ENCODE peak calls at places on chromosomes 6 and 20, in ten cellular contexts. One of them, this sample, is unnamed.

GRCh38 chr20:62368629-62369507 is 1.8 kb upstream of the LAMA5 start:
- DNase-seq in HT1080: peak
- DNase-seq in HCEC 1CT: peak
- DNase-seq in SW 1271: no peak
- DNase-seq in Ammon's horn: no peak
- DNase-seq in AG04450: no peak
- DNase-seq in NCI-H460: no peak
- DNase-seq in choroid plexus epithelial cell: no peak
- DNase-seq in stimulated activated CD4-positive, alpha-beta T cell treated with anti-CD3 and anti-CD28 coated beads, Interleukin-15, amount 100 ng/mL, for 1 hour: no peak
- DNase-seq in cerebellar cortex: peak
- DNase-seq in this sample: peak

GRCh38 chr6:125537090-125537489 is 212.3 kb upstream of the HEY2 start:
- DNase-seq in HT1080: no peak
- DNase-seq in HCEC 1CT: no peak
- DNase-seq in SW 1271: no peak
- DNase-seq in Ammon's horn: no peak
- DNase-seq in AG04450: no peak
- DNase-seq in NCI-H460: no peak
- DNase-seq in choroid plexus epithelial cell: no peak
- DNase-seq in stimulated activated CD4-positive, alpha-beta T cell treated with anti-CD3 and anti-CD28 coated beads, Interleukin-15, amount 100 ng/mL, for 1 hour: no peak
- DNase-seq in cerebellar cortex: no peak
- DNase-seq in this sample: no peak

GRCh38 chr20:17615645-17616479 is 46.0 kb downstream of the DSTN start:
- DNase-seq in HT1080: no peak
- DNase-seq in HCEC 1CT: no peak
- DNase-seq in SW 1271: no peak
- DNase-seq in Ammon's horn: no peak
- DNase-seq in AG04450: no peak
- DNase-seq in NCI-H460: no peak
- DNase-seq in choroid plexus epithelial cell: no peak
- DNase-seq in stimulated activated CD4-positive, alpha-beta T cell treated with anti-CD3 and anti-CD28 coated beads, Interleukin-15, amount 100 ng/mL, for 1 hour: no peak
- DNase-seq in cerebellar cortex: no peak
- DNase-seq in this sample: no peak

GRCh38 chr6:37311666-37312473 is 41.9 kb upstream of the RNF8 start:
- DNase-seq in HT1080: peak
- DNase-seq in HCEC 1CT: peak
- DNase-seq in SW 1271: no peak
- DNase-seq in Ammon's horn: peak
- DNase-seq in AG04450: no peak
- DNase-seq in NCI-H460: no peak
- DNase-seq in choroid plexus epithelial cell: peak
- DNase-seq in stimulated activated CD4-positive, alpha-beta T cell treated with anti-CD3 and anti-CD28 coated beads, Interleukin-15, amount 100 ng/mL, for 1 hour: no peak
- DNase-seq in cerebellar cortex: no peak
- DNase-seq in this sample: no peak

GRCh38 chr6:142521791-142522190 is 220.0 kb downstream of the ADGRG6 start:
- DNase-seq in HT1080: no peak
- DNase-seq in HCEC 1CT: no peak
- DNase-seq in SW 1271: no peak
- DNase-seq in Ammon's horn: no peak
- DNase-seq in AG04450: no peak
- DNase-seq in NCI-H460: no peak
- DNase-seq in choroid plexus epithelial cell: no peak
- DNase-seq in stimulated activated CD4-positive, alpha-beta T cell treated with anti-CD3 and anti-CD28 coated beads, Interleukin-15, amount 100 ng/mL, for 1 hour: no peak
- DNase-seq in cerebellar cortex: no peak
- DNase-seq in this sample: no peak

GRCh38 chr20:51402201-51402600 is 140.3 kb downstream of the NFATC2 start:
- DNase-seq in HT1080: no peak
- DNase-seq in HCEC 1CT: no peak
- DNase-seq in SW 1271: no peak
- DNase-seq in Ammon's horn: peak
- DNase-seq in AG04450: peak
- DNase-seq in NCI-H460: no peak
- DNase-seq in choroid plexus epithelial cell: peak
- DNase-seq in stimulated activated CD4-positive, alpha-beta T cell treated with anti-CD3 and anti-CD28 coated beads, Interleukin-15, amount 100 ng/mL, for 1 hour: peak
- DNase-seq in cerebellar cortex: no peak
- DNase-seq in this sample: no peak

GRCh38 chr6:51007237-51007636 is 188.6 kb downstream of the TFAP2B start:
- DNase-seq in HT1080: no peak
- DNase-seq in HCEC 1CT: no peak
- DNase-seq in SW 1271: no peak
- DNase-seq in Ammon's horn: no peak
- DNase-seq in AG04450: no peak
- DNase-seq in NCI-H460: no peak
- DNase-seq in choroid plexus epithelial cell: no peak
- DNase-seq in stimulated activated CD4-positive, alpha-beta T cell treated with anti-CD3 and anti-CD28 coated beads, Interleukin-15, amount 100 ng/mL, for 1 hour: no peak
- DNase-seq in cerebellar cortex: no peak
- DNase-seq in this sample: no peak

GRCh38 chr6:44453146-44453545 is 65.6 kb downstream of the CDC5L start:
- DNase-seq in HT1080: peak
- DNase-seq in HCEC 1CT: no peak
- DNase-seq in SW 1271: no peak
- DNase-seq in Ammon's horn: no peak
- DNase-seq in AG04450: no peak
- DNase-seq in NCI-H460: no peak
- DNase-seq in choroid plexus epithelial cell: no peak
- DNase-seq in stimulated activated CD4-positive, alpha-beta T cell treated with anti-CD3 and anti-CD28 coated beads, Interleukin-15, amount 100 ng/mL, for 1 hour: no peak
- DNase-seq in cerebellar cortex: no peak
- DNase-seq in this sample: no peak

GRCh38 chr6:44193307-44193910 is 23.3 kb upstream of the MYMX start:
- DNase-seq in HT1080: no peak
- DNase-seq in HCEC 1CT: no peak
- DNase-seq in SW 1271: no peak
- DNase-seq in Ammon's horn: no peak
- DNase-seq in AG04450: no peak
- DNase-seq in NCI-H460: no peak
- DNase-seq in choroid plexus epithelial cell: no peak
- DNase-seq in stimulated activated CD4-positive, alpha-beta T cell treated with anti-CD3 and anti-CD28 coated beads, Interleukin-15, amount 100 ng/mL, for 1 hour: no peak
- DNase-seq in cerebellar cortex: no peak
- DNase-seq in this sample: no peak

GRCh38 chr20:23583526-23583925 is 15.2 kb upstream of the CST9L start:
- DNase-seq in HT1080: peak
- DNase-seq in HCEC 1CT: no peak
- DNase-seq in SW 1271: peak
- DNase-seq in Ammon's horn: no peak
- DNase-seq in AG04450: no peak
- DNase-seq in NCI-H460: no peak
- DNase-seq in choroid plexus epithelial cell: no peak
- DNase-seq in stimulated activated CD4-positive, alpha-beta T cell treated with anti-CD3 and anti-CD28 coated beads, Interleukin-15, amount 100 ng/mL, for 1 hour: no peak
- DNase-seq in cerebellar cortex: no peak
- DNase-seq in this sample: no peak

GRCh38 chr6:32255212-32256153 is 31.6 kb upstream of the NOTCH4 start:
- DNase-seq in HT1080: peak
- DNase-seq in HCEC 1CT: peak
- DNase-seq in SW 1271: peak
- DNase-seq in Ammon's horn: peak
- DNase-seq in AG04450: peak
- DNase-seq in NCI-H460: peak
- DNase-seq in choroid plexus epithelial cell: peak
- DNase-seq in stimulated activated CD4-positive, alpha-beta T cell treated with anti-CD3 and anti-CD28 coated beads, Interleukin-15, amount 100 ng/mL, for 1 hour: peak
- DNase-seq in cerebellar cortex: peak
- DNase-seq in this sample: peak

GRCh38 chr6:9540126-9540525 is 874.7 kb downstream of the TFAP2A start:
- DNase-seq in HT1080: no peak
- DNase-seq in HCEC 1CT: no peak
- DNase-seq in SW 1271: no peak
- DNase-seq in Ammon's horn: no peak
- DNase-seq in AG04450: no peak
- DNase-seq in NCI-H460: no peak
- DNase-seq in choroid plexus epithelial cell: no peak
- DNase-seq in stimulated activated CD4-positive, alpha-beta T cell treated with anti-CD3 and anti-CD28 coated beads, Interleukin-15, amount 100 ng/mL, for 1 hour: no peak
- DNase-seq in cerebellar cortex: no peak
- DNase-seq in this sample: no peak

GRCh38 chr6:138007014-138007472 is 100.2 kb downstream of the PERP start:
- DNase-seq in HT1080: peak
- DNase-seq in HCEC 1CT: peak
- DNase-seq in SW 1271: no peak
- DNase-seq in Ammon's horn: no peak
- DNase-seq in AG04450: no peak
- DNase-seq in NCI-H460: peak
- DNase-seq in choroid plexus epithelial cell: peak
- DNase-seq in stimulated activated CD4-positive, alpha-beta T cell treated with anti-CD3 and anti-CD28 coated beads, Interleukin-15, amount 100 ng/mL, for 1 hour: no peak
- DNase-seq in cerebellar cortex: peak
- DNase-seq in this sample: peak

GRCh38 chr6:148980234-148980633 is 233.4 kb downstream of the UST start:
- DNase-seq in HT1080: no peak
- DNase-seq in HCEC 1CT: no peak
- DNase-seq in SW 1271: no peak
- DNase-seq in Ammon's horn: no peak
- DNase-seq in AG04450: no peak
- DNase-seq in NCI-H460: no peak
- DNase-seq in choroid plexus epithelial cell: peak
- DNase-seq in stimulated activated CD4-positive, alpha-beta T cell treated with anti-CD3 and anti-CD28 coated beads, Interleukin-15, amount 100 ng/mL, for 1 hour: no peak
- DNase-seq in cerebellar cortex: no peak
- DNase-seq in this sample: no peak

GRCh38 chr20:58702161-58702510 is 9.5 kb downstream of the NPEPL1 start:
- DNase-seq in HT1080: no peak
- DNase-seq in HCEC 1CT: no peak
- DNase-seq in SW 1271: no peak
- DNase-seq in Ammon's horn: no peak
- DNase-seq in AG04450: no peak
- DNase-seq in NCI-H460: no peak
- DNase-seq in choroid plexus epithelial cell: no peak
- DNase-seq in stimulated activated CD4-positive, alpha-beta T cell treated with anti-CD3 and anti-CD28 coated beads, Interleukin-15, amount 100 ng/mL, for 1 hour: no peak
- DNase-seq in cerebellar cortex: no peak
- DNase-seq in this sample: no peak

GRCh38 chr20:7736336-7736735 is 203.9 kb downstream of the HAO1 start:
- DNase-seq in HT1080: peak
- DNase-seq in HCEC 1CT: peak
- DNase-seq in SW 1271: no peak
- DNase-seq in Ammon's horn: no peak
- DNase-seq in AG04450: no peak
- DNase-seq in NCI-H460: no peak
- DNase-seq in choroid plexus epithelial cell: no peak
- DNase-seq in stimulated activated CD4-positive, alpha-beta T cell treated with anti-CD3 and anti-CD28 coated beads, Interleukin-15, amount 100 ng/mL, for 1 hour: no peak
- DNase-seq in cerebellar cortex: no peak
- DNase-seq in this sample: no peak

GRCh38 chr20:32906200-32906599 is 47.5 kb downstream of the EFCAB8 start:
- DNase-seq in HT1080: no peak
- DNase-seq in HCEC 1CT: no peak
- DNase-seq in SW 1271: no peak
- DNase-seq in Ammon's horn: no peak
- DNase-seq in AG04450: no peak
- DNase-seq in NCI-H460: no peak
- DNase-seq in choroid plexus epithelial cell: no peak
- DNase-seq in stimulated activated CD4-positive, alpha-beta T cell treated with anti-CD3 and anti-CD28 coated beads, Interleukin-15, amount 100 ng/mL, for 1 hour: no peak
- DNase-seq in cerebellar cortex: no peak
- DNase-seq in this sample: no peak

GRCh38 chr6:149132336-149132735 is 185.2 kb upstream of the TAB2 start:
- DNase-seq in HT1080: no peak
- DNase-seq in HCEC 1CT: no peak
- DNase-seq in SW 1271: no peak
- DNase-seq in Ammon's horn: no peak
- DNase-seq in AG04450: no peak
- DNase-seq in NCI-H460: no peak
- DNase-seq in choroid plexus epithelial cell: no peak
- DNase-seq in stimulated activated CD4-positive, alpha-beta T cell treated with anti-CD3 and anti-CD28 coated beads, Interleukin-15, amount 100 ng/mL, for 1 hour: no peak
- DNase-seq in cerebellar cortex: no peak
- DNase-seq in this sample: no peak

GRCh38 chr6:37615564-37616340 is 81.9 kb downstream of the MDGA1 start:
- DNase-seq in HT1080: peak
- DNase-seq in HCEC 1CT: no peak
- DNase-seq in SW 1271: no peak
- DNase-seq in Ammon's horn: no peak
- DNase-seq in AG04450: no peak
- DNase-seq in NCI-H460: no peak
- DNase-seq in choroid plexus epithelial cell: peak
- DNase-seq in stimulated activated CD4-positive, alpha-beta T cell treated with anti-CD3 and anti-CD28 coated beads, Interleukin-15, amount 100 ng/mL, for 1 hour: no peak
- DNase-seq in cerebellar cortex: no peak
- DNase-seq in this sample: no peak

GRCh38 chr6:73954843-73955242 is 258.8 kb downstream of the CD109 start:
- DNase-seq in HT1080: no peak
- DNase-seq in HCEC 1CT: no peak
- DNase-seq in SW 1271: no peak
- DNase-seq in Ammon's horn: no peak
- DNase-seq in AG04450: no peak
- DNase-seq in NCI-H460: no peak
- DNase-seq in choroid plexus epithelial cell: no peak
- DNase-seq in stimulated activated CD4-positive, alpha-beta T cell treated with anti-CD3 and anti-CD28 coated beads, Interleukin-15, amount 100 ng/mL, for 1 hour: no peak
- DNase-seq in cerebellar cortex: no peak
- DNase-seq in this sample: no peak

GRCh38 chr20:50386641-50386960 is 123.6 kb upstream of the PTPN1 start:
- DNase-seq in HT1080: no peak
- DNase-seq in HCEC 1CT: no peak
- DNase-seq in SW 1271: no peak
- DNase-seq in Ammon's horn: no peak
- DNase-seq in AG04450: no peak
- DNase-seq in NCI-H460: no peak
- DNase-seq in choroid plexus epithelial cell: no peak
- DNase-seq in stimulated activated CD4-positive, alpha-beta T cell treated with anti-CD3 and anti-CD28 coated beads, Interleukin-15, amount 100 ng/mL, for 1 hour: no peak
- DNase-seq in cerebellar cortex: no peak
- DNase-seq in this sample: no peak

GRCh38 chr20:39282619-39283092 is 320.5 kb downstream of the DHX35 start:
- DNase-seq in HT1080: no peak
- DNase-seq in HCEC 1CT: no peak
- DNase-seq in SW 1271: no peak
- DNase-seq in Ammon's horn: peak
- DNase-seq in AG04450: no peak
- DNase-seq in NCI-H460: no peak
- DNase-seq in choroid plexus epithelial cell: no peak
- DNase-seq in stimulated activated CD4-positive, alpha-beta T cell treated with anti-CD3 and anti-CD28 coated beads, Interleukin-15, amount 100 ng/mL, for 1 hour: no peak
- DNase-seq in cerebellar cortex: peak
- DNase-seq in this sample: no peak

GRCh38 chr6:43246301-43247114 is 3.2 kb downstream of the TTBK1 start:
- DNase-seq in HT1080: peak
- DNase-seq in HCEC 1CT: no peak
- DNase-seq in SW 1271: no peak
- DNase-seq in Ammon's horn: peak
- DNase-seq in AG04450: no peak
- DNase-seq in NCI-H460: peak
- DNase-seq in choroid plexus epithelial cell: no peak
- DNase-seq in stimulated activated CD4-positive, alpha-beta T cell treated with anti-CD3 and anti-CD28 coated beads, Interleukin-15, amount 100 ng/mL, for 1 hour: no peak
- DNase-seq in cerebellar cortex: peak
- DNase-seq in this sample: peak

GRCh38 chr6:152941746-152942145 is 41.1 kb downstream of the FBXO5 start:
- DNase-seq in HT1080: peak
- DNase-seq in HCEC 1CT: no peak
- DNase-seq in SW 1271: no peak
- DNase-seq in Ammon's horn: no peak
- DNase-seq in AG04450: no peak
- DNase-seq in NCI-H460: no peak
- DNase-seq in choroid plexus epithelial cell: no peak
- DNase-seq in stimulated activated CD4-positive, alpha-beta T cell treated with anti-CD3 and anti-CD28 coated beads, Interleukin-15, amount 100 ng/mL, for 1 hour: no peak
- DNase-seq in cerebellar cortex: no peak
- DNase-seq in this sample: no peak

GRCh38 chr6:112773217-112773616 is 426.1 kb downstream of the RFPL4B start:
- DNase-seq in HT1080: no peak
- DNase-seq in HCEC 1CT: peak
- DNase-seq in SW 1271: no peak
- DNase-seq in Ammon's horn: no peak
- DNase-seq in AG04450: no peak
- DNase-seq in NCI-H460: no peak
- DNase-seq in choroid plexus epithelial cell: no peak
- DNase-seq in stimulated activated CD4-positive, alpha-beta T cell treated with anti-CD3 and anti-CD28 coated beads, Interleukin-15, amount 100 ng/mL, for 1 hour: no peak
- DNase-seq in cerebellar cortex: no peak
- DNase-seq in this sample: no peak

GRCh38 chr20:1912056-1912455 is 16.8 kb downstream of the SIRPA start:
- DNase-seq in HT1080: no peak
- DNase-seq in HCEC 1CT: no peak
- DNase-seq in SW 1271: no peak
- DNase-seq in Ammon's horn: no peak
- DNase-seq in AG04450: no peak
- DNase-seq in NCI-H460: no peak
- DNase-seq in choroid plexus epithelial cell: no peak
- DNase-seq in stimulated activated CD4-positive, alpha-beta T cell treated with anti-CD3 and anti-CD28 coated beads, Interleukin-15, amount 100 ng/mL, for 1 hour: no peak
- DNase-seq in cerebellar cortex: peak
- DNase-seq in this sample: no peak

This sample was measured in B cell.